ENCODE peak calls at places on chromosome 14, in four cellular contexts. One of them, this sample, is unnamed.
A peak's percentile ranks its signal among the peaks of the same experiment; 100 is the strongest.

GRCh38 chr14:50311337-50311973 is 574 bp downstream of the L2HGDH start:
- DNase-seq in brain microvascular endothelial cell: no peak
- DNase-seq in astrocyte: no peak
- DNase-seq in PC-9: no peak
- DNase-seq in this sample: no peak

GRCh38 chr14:79417961-79418360 is 793.3 kb downstream of the DIO2 start:
- DNase-seq in brain microvascular endothelial cell: no peak
- DNase-seq in astrocyte: peak; percentile 33
- DNase-seq in PC-9: no peak
- DNase-seq in this sample: no peak

GRCh38 chr14:75229923-75230792 is 48.5 kb upstream of the FOS start:
- DNase-seq in astrocyte: peak; percentile 69
- DNase-seq in brain microvascular endothelial cell: peak; percentile 41
- DNase-seq in PC-9: peak; percentile 92
- DNase-seq in this sample: no peak

GRCh38 chr14:41830679-41831078 is 224.0 kb downstream of the LRFN5 start:
- DNase-seq in astrocyte: peak; percentile 18
- DNase-seq in brain microvascular endothelial cell: no peak
- DNase-seq in PC-9: no peak
- DNase-seq in this sample: no peak

GRCh38 chr14:102840801-102841528 is 63.7 kb downstream of the TRAF3 start:
- DNase-seq in PC-9: no peak
- DNase-seq in brain microvascular endothelial cell: no peak
- DNase-seq in astrocyte: no peak
- DNase-seq in this sample: no peak

GRCh38 chr14:70254476-70254961 is 65.8 kb upstream of the SLC8A3 start:
- DNase-seq in astrocyte: peak; percentile 14
- DNase-seq in PC-9: peak; percentile 28
- DNase-seq in brain microvascular endothelial cell: no peak
- DNase-seq in this sample: no peak

GRCh38 chr14:60646202-60646886 is 2.9 kb downstream of the SIX1 start:
- DNase-seq in brain microvascular endothelial cell: no peak
- DNase-seq in PC-9: no peak
- DNase-seq in astrocyte: no peak
- DNase-seq in this sample: no peak

GRCh38 chr14:52987514-52987913 is 36.7 kb upstream of the FERMT2 start:
- DNase-seq in brain microvascular endothelial cell: no peak
- DNase-seq in PC-9: no peak
- DNase-seq in astrocyte: peak; percentile 29
- DNase-seq in this sample: no peak

GRCh38 chr14:31410048-31410654 is 10.2 kb downstream of the HEATR5A start:
- DNase-seq in brain microvascular endothelial cell: no peak
- DNase-seq in astrocyte: no peak
- DNase-seq in PC-9: no peak
- DNase-seq in this sample: no peak

GRCh38 chr14:80584638-80585505 is 356.7 kb downstream of the CEP128 start:
- DNase-seq in astrocyte: peak; percentile 89
- DNase-seq in PC-9: no peak
- DNase-seq in brain microvascular endothelial cell: no peak
- DNase-seq in this sample: no peak

GRCh38 chr14:65230287-65230728 is 128.0 kb upstream of the MAX start:
- DNase-seq in brain microvascular endothelial cell: no peak
- DNase-seq in PC-9: peak; percentile 59
- DNase-seq in astrocyte: no peak
- DNase-seq in this sample: peak; percentile 27

GRCh38 chr14:101476931-101477553 is 84.3 kb upstream of the DIO3 start:
- DNase-seq in astrocyte: no peak
- DNase-seq in PC-9: peak; percentile 94
- DNase-seq in brain microvascular endothelial cell: no peak
- DNase-seq in this sample: no peak
- H3K27ac ChIP-seq in astrocyte: no peak overlapping the region
- H3K27ac ChIP-seq in PC-9: peak overlapping the region; percentile 91
- H3K27ac ChIP-seq in brain microvascular endothelial cell: no peak overlapping the region
- H3K27ac ChIP-seq in this sample: no peak overlapping the region

GRCh38 chr14:104795468-104795780 is at the start of gene AKT1:
- DNase-seq in astrocyte: no peak
- DNase-seq in PC-9: no peak
- DNase-seq in brain microvascular endothelial cell: no peak
- DNase-seq in this sample: no peak
- H3K27ac ChIP-seq in astrocyte: peak within 1 kb of the TSS; percentile 58
- H3K27ac ChIP-seq in PC-9: no peak within 1 kb of the TSS
- H3K27ac ChIP-seq in brain microvascular endothelial cell: peak within 1 kb of the TSS; percentile 38
- H3K27ac ChIP-seq in this sample: peak within 1 kb of the TSS; percentile 59

GRCh38 chr14:86954623-86955022 is 1038.4 kb downstream of the GALC start:
- DNase-seq in astrocyte: no peak
- DNase-seq in brain microvascular endothelial cell: no peak
- DNase-seq in PC-9: no peak
- DNase-seq in this sample: no peak

GRCh38 chr14:86961106-86961716 is 1031.8 kb downstream of the GALC start:
- DNase-seq in PC-9: no peak
- DNase-seq in brain microvascular endothelial cell: no peak
- DNase-seq in astrocyte: no peak
- DNase-seq in this sample: no peak

DNA sequence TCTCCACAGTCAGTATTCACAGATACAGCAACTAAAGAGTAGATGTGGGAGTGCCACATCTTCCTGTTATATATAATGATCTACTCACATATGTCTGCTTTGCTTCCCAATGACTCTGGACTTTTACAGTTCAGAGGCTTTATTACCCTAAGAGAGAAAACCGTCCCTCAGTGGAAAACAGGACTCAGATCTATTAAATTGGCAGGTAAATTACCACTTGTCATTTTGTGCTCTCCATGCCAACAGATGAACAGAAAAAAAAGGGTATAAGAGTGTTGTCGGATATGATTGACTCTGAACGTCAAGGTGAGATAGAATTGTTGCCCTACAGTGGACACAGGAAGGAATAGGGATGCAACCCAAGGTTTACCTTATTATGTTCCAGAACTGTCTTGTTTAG is 1037.0 kb downstream of the GALC start:
- DNase-seq in astrocyte: no peak
- DNase-seq in brain microvascular endothelial cell: no peak
- DNase-seq in PC-9: no peak
- DNase-seq in this sample: no peak
- H3K27ac ChIP-seq in astrocyte: no peak overlapping the region
- H3K27ac ChIP-seq in brain microvascular endothelial cell: no peak overlapping the region
- H3K27ac ChIP-seq in PC-9: no peak overlapping the region
- H3K27ac ChIP-seq in this sample: no peak overlapping the region

DNA sequence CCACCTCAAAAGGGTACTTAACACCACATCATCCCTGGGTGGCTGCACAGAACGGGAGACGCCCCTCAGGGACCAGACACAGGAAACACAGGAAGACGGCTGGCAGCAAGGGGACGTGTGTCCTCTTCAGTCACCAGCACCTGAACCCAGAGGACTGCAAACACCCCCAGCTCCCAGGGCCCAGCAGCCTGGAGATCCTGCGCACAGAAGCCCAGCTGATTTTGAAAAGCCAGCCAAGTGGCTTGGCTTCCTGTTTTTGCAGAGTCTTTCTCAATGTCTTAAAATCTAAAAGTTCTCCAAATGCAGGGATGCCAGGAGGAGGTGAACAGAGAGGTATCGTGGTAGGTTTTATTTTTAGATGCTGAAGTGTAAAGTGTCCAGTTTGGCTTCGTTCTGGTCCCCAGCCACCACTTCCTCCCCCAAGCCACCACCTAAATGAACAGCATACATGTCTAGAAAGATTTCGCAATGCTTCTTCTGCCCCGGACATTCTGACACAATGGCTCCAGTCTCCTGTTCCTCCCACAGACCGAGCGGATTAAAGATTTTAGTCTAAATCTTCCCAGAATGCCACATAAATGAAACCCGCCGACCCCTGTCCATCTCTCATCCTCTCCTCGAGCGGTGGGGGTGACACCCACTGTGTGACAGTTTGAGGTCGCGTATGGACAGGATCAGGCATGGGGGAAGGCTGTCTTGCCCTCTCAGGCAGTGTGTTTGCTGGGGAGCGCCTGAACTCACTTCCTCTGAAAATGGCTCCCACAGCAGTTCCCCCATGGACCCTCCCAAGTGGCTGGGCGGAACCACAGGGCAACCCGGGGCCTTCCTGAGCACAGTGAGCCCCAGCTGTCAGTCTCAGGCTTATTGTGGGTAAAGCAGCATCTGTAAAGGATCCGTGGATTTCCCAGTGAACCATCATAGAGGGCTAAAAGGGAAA is 41.6 kb downstream of the ITPK1 start:
- DNase-seq in astrocyte: peak; percentile 10
- DNase-seq in brain microvascular endothelial cell: peak; percentile 12
- DNase-seq in PC-9: no peak
- DNase-seq in this sample: no peak
- H3K27ac ChIP-seq in astrocyte: no peak overlapping the region
- H3K27ac ChIP-seq in brain microvascular endothelial cell: no peak overlapping the region
- H3K27ac ChIP-seq in PC-9: no peak overlapping the region
- H3K27ac ChIP-seq in this sample: peak overlapping the region; percentile 71

This sample was measured in substantia nigra.